ENCODE peak calls at places on chromosomes 3 and 15, in ten cellular contexts. H is sigmoid colon, S is K562, T is HepG2, G is HCT116, C is prostate gland, O is suprapubic skin, Z is esophagus muscularis mucosa, Y is spleen, L is breast epithelium. K is an unnamed sample.

GRCh38 chr3:23086831-23087230 is 116.3 kb upstream of the UBE2E2 start:
- DNase-seq in S (no peak), L (no peak), T (no peak), Y (no peak), C (no peak), O (no peak), H (no peak), G (no peak), Z (no peak), K (no peak)

GRCh38 chr15:91318976-91319714 is 219.1 kb downstream of the SV2B start:
- DNase-seq in Z (peak), C (no peak), H (no peak), S (no peak), Y (no peak), L (no peak), G (no peak), T (no peak), O (no peak), K (no peak)

GRCh38 chr3:178198329-178198728 is 337.9 kb upstream of the KCNMB2 start:
- DNase-seq in L (no peak), H (no peak), O (no peak), T (no peak), C (no peak), S (no peak), Z (no peak), Y (no peak), G (no peak), K (no peak)

GRCh38 chr3:61186030-61186429 is 65.2 kb downstream of the FHIT start:
- DNase-seq in C (no peak), L (no peak), G (no peak), Y (no peak), S (no peak), Z (no peak), H (no peak), T (no peak), O (no peak), K (no peak)

GRCh38 chr15:25247418-25248030 is 191.3 kb downstream of the UBE3A start:
- DNase-seq in T (no peak), G (no peak), C (no peak), Z (peak), Y (peak), S (no peak), O (no peak), L (peak), H (no peak), K (peak)

GRCh38 chr3:43733459-43734384 is 43.0 kb downstream of the ABHD5 start:
- DNase-seq in Y (no peak), G (no peak), H (no peak), T (no peak), C (no peak), O (no peak), S (peak), L (peak), Z (peak), K (no peak)

GRCh38 chr3:186839874-186840641 is 2.5 kb upstream of the ADIPOQ start:
- DNase-seq in L (no peak), O (no peak), C (no peak), S (no peak), G (no peak), H (no peak), Y (no peak), T (no peak), Z (no peak), K (no peak)

GRCh38 chr15:44541282-44541958 is 4.5 kb downstream of the EIF3J start:
- DNase-seq in H (no peak), Z (no peak), T (peak), O (no peak), L (no peak), S (no peak), C (no peak), Y (no peak), G (no peak), K (no peak)

GRCh38 chr15:89665449-89666146 is 10.3 kb upstream of the KIF7 start:
- DNase-seq in L (no peak), Y (peak), G (no peak), Z (no peak), H (peak), C (peak), S (peak), O (peak), T (no peak), K (peak)

GRCh38 chr3:69122398-69122797 is at the start of gene LMOD3:
- DNase-seq in S (no peak), L (no peak), G (no peak), H (no peak), Y (no peak), O (no peak), Z (no peak), C (no peak), T (no peak), K (no peak)

GRCh38 chr15:98581715-98582114 is 66.6 kb upstream of the IGF1R start:
- DNase-seq in C (no peak), S (no peak), L (no peak), Y (no peak), Z (no peak), H (no peak), T (no peak), G (no peak), O (no peak), K (no peak)

GRCh38 chr3:48598323-48599076 is 3.4 kb upstream of the COL7A1 start:
- DNase-seq in H (no peak), O (no peak), Y (no peak), L (peak), C (peak), Z (no peak), S (no peak), G (no peak), T (no peak), K (peak)

GRCh38 chr3:52820741-52821140 is 9.7 kb downstream of the ITIH4 start:
- DNase-seq in Y (no peak), Z (no peak), H (no peak), O (no peak), L (no peak), G (peak), T (peak), S (peak), C (no peak), K (no peak)

GRCh38 chr3:58536501-58537411 is at the start of gene ACOX2:
- DNase-seq in Z (peak), O (no peak), G (no peak), H (peak), Y (no peak), C (peak), L (peak), S (peak), T (no peak), K (peak)

GRCh38 chr3:134665243-134665642 is 14.4 kb upstream of the KY start:
- DNase-seq in G (no peak), Z (no peak), C (no peak), H (no peak), S (no peak), T (no peak), Y (no peak), O (no peak), L (no peak), K (no peak)

GRCh38 chr3:144369151-144369879 is 397.7 kb downstream of the DIPK2A start:
- DNase-seq in L (no peak), H (peak), G (no peak), Z (no peak), Y (peak), O (no peak), C (no peak), T (no peak), S (no peak), K (no peak)

GRCh38 chr3:153087595-153088566 is 74.1 kb upstream of the RAP2B start:
- DNase-seq in L (no peak), S (no peak), T (no peak), H (no peak), Z (no peak), Y (no peak), C (peak), O (no peak), G (no peak), K (no peak)

GRCh38 chr3:189684317-189684716 is 53.1 kb downstream of the TP63 start:
- DNase-seq in Z (no peak), L (no peak), S (no peak), T (no peak), G (no peak), O (no peak), H (no peak), Y (no peak), C (no peak), K (no peak)

GRCh38 chr3:189309400-189309975 is 137.7 kb downstream of the TPRG1 start:
- DNase-seq in S (no peak), C (peak), O (no peak), T (no peak), H (no peak), G (no peak), Y (no peak), Z (no peak), L (peak), K (no peak)

DNA sequence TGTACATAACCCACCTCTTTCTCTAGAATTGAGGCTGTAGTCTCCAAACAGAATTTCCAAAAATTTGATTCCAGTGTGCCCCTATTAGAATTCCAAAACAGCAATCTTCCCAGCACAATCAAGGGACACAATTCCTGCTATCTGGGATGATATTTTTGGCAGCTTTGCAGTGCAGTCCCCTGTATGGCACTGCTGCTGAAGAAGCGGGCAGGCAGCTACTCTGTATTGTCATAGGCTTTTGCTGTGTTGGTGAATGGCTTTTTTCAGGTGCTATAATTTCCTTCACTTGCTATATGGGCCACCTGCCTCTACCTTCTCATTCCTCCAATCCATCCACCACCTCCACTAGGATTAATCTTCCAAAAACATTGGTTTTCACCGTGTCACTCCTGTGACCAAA is 145.5 kb downstream of the VGLL4 start:
- DNase-seq in O (no peak), Z (no peak), G (no peak), T (no peak), L (no peak), Y (no peak), H (no peak), C (no peak), S (no peak), K (no peak)
- H3K27ac ChIP-seq in O (no peak), Z (peak), G (peak), T (no peak), L (peak), Y (no peak), H (peak), C (no peak), S (no peak), K (peak)

DNA sequence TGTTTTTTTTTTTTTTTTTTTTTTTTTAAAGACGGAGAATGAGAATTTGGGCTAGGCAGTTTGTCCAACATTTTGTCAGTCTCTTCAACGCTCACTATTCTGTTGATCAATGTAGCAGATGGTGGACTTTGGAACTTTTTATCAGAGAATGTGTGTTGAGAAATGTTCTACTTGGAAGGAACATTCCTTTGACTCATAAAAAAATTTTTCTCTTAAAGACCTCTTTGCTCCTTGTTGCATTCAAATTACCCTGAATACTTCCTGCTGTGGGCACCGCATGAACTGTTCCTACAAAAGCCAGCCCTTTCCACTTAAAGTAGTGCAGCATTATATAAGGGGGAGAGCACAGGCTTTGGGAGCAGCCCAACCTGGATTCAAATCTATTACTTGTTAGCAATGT is 182.9 kb downstream of the AKAP13 start:
- DNase-seq in T (peak), Y (no peak), H (no peak), L (no peak), G (no peak), C (no peak), Z (no peak), O (no peak), S (no peak), K (no peak)
- TF ChIP-seq POLR2AphosphoS5 in T (no peak), Y (no peak), H (no peak), L (no peak), G (no peak), C (no peak), Z (peak), O (no peak), S (no peak), K (peak)

GRCh38 chr3:194486540-194487288 is at the start of gene ATP13A3:
- DNase-seq in C (peak), G (peak), L (peak), Y (peak), Z (peak), H (peak), S (peak), O (peak), T (peak), K (peak)
- TF ChIP-seq POLR2A in C (peak), G (peak), L (no peak), Y (peak), Z (peak), H (peak), S (peak), O (no peak), T (peak), K (peak)

GRCh38 chr3:113783463-113783862 is 36.6 kb downstream of the ATP6V1A start:
- DNase-seq in G (no peak), O (no peak), C (no peak), H (no peak), Z (no peak), S (no peak), T (no peak), L (no peak), Y (no peak), K (no peak)

GRCh38 chr3:113783980-113784379 is 37.1 kb downstream of the ATP6V1A start:
- DNase-seq in H (no peak), L (no peak), C (no peak), G (no peak), O (no peak), Y (no peak), S (no peak), Z (no peak), T (no peak), K (no peak)
- H3K27ac ChIP-seq in H (no peak), L (no peak), C (no peak), G (no peak), O (peak), Y (peak), S (no peak), Z (peak), T (no peak), K (no peak)

GRCh38 chr3:138678874-138679392 is 70.4 kb downstream of the FAIM start:
- DNase-seq in L (no peak), Y (no peak), Z (no peak), T (no peak), G (no peak), O (no peak), H (no peak), S (no peak), C (no peak), K (no peak)
- TF ChIP-seq POLR2AphosphoS5 in L (no peak), Y (no peak), Z (no peak), T (no peak), G (no peak), O (no peak), H (no peak), S (no peak), C (no peak), K (no peak)

DNA sequence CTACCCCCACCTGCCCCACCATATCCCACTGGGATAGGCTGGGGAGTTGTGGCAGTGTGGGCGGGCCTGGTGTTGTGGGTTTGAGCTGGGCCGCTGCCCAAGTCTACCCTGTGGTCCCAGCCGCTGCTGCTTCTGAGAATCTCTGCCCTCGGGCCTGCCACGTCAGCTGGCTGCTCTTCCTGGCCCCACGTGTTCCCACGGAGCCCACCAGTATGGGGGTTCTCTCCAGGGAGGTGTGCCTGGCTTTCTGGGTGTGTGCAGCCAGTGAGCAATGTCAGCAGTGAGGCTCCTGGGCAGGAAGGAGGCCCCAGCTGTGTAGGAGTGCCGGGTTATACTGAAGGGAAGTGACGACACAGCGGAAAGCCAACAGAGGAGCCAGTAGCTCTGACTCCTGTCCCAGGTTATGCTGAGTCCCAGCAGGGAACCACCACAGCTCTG is 10.5 kb downstream of the GNAI2 start:
- DNase-seq in T (no peak), C (no peak), H (no peak), S (peak), Y (peak), O (no peak), G (peak), Z (no peak), L (no peak), K (peak)
- TF ChIP-seq POLR2A in T (no peak), C (no peak), H (no peak), S (peak), Y (no peak), O (no peak), G (no peak), Z (no peak), L (no peak), K (no peak)

GRCh38 chr15:33206366-33206765 is 11.9 kb upstream of the FMN1 start:
- DNase-seq in O (no peak), C (no peak), L (no peak), Y (no peak), Z (no peak), H (no peak), T (no peak), G (no peak), S (no peak), K (no peak)

GRCh38 chr15:33215941-33216872 is 21.7 kb upstream of the FMN1 start:
- DNase-seq in G (no peak), S (peak), H (no peak), Z (peak), O (no peak), C (no peak), Y (no peak), T (no peak), L (no peak), K (no peak)

GRCh38 chr15:33209575-33210519 is 15.3 kb upstream of the FMN1 start:
- DNase-seq in L (no peak), Z (no peak), G (no peak), O (no peak), T (no peak), H (no peak), C (no peak), Y (no peak), S (no peak), K (no peak)

GRCh38 chr15:33207646-33208045 is 13.1 kb upstream of the FMN1 start:
- DNase-seq in S (no peak), Z (no peak), L (no peak), C (no peak), H (no peak), Y (no peak), G (no peak), T (no peak), O (no peak), K (no peak)

DNA sequence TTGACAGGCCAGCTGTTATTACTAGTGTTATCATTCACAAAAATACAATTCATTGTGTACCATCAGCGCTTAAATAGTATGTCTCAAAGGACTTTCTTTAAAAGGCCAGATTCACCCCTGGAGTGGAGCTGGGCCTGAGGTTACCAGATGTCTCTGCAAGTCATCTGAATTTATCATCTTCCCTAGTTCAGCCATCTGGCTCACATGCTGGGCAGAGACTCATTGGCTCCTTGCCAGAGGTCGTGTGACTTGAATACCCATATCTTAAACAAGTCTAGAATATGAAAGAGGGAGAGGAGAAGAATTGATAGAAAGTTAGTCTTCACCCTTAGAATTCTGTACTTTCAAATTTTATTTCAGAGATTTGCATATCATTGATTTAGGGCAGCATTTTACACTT is 16.9 kb upstream of the FMN1 start:
- DNase-seq in Y (no peak), Z (no peak), T (no peak), H (peak), O (peak), C (no peak), G (no peak), L (peak), S (no peak), K (peak)
- H3K27ac ChIP-seq in Y (no peak), Z (no peak), T (no peak), H (no peak), O (no peak), C (no peak), G (no peak), L (no peak), S (no peak), K (no peak)

DNA sequence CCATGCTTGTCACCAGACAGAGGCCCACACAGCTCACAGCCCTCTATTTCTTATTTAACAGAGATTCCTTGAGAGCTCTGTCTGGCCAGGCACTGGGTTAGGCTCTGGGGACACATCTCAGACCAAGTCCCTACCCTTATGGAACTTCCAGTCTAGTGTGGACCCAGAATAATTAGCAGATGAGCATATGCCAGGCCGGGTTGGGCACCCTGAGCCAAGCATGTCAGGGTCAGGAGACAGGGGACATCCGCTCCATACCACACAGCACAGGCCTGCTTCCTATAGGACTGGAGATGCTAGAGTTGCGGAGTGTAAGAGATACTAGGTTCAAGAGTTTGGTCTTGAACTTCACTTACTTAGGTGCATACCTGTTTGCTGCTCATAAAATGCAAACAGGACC is 20.4 kb downstream of the MGLL start:
- DNase-seq in C (no peak), T (no peak), Y (no peak), H (no peak), Z (no peak), O (no peak), L (no peak), S (no peak), G (no peak), K (no peak)
- TF ChIP-seq POLR2AphosphoS5 in C (no peak), T (no peak), Y (no peak), H (no peak), Z (no peak), O (no peak), L (no peak), S (no peak), G (no peak), K (no peak)

GRCh38 chr3:128327606-128328031 is 139.1 kb downstream of the DNAJB8 start:
- DNase-seq in Y (peak), S (no peak), C (no peak), T (no peak), G (no peak), O (no peak), H (peak), L (no peak), Z (no peak), K (no peak)

GRCh38 chr3:128326051-128326823 is 140.5 kb downstream of the DNAJB8 start:
- DNase-seq in S (no peak), T (no peak), C (no peak), Z (no peak), H (peak), Y (no peak), G (no peak), O (no peak), L (no peak), K (no peak)

GRCh38 chr3:128329491-128330300 is 137.0 kb downstream of the DNAJB8 start:
- DNase-seq in S (no peak), L (no peak), T (no peak), Y (peak), C (no peak), Z (no peak), H (peak), G (no peak), O (no peak), K (no peak)

GRCh38 chr3:128330301-128330845 is 136.3 kb downstream of the DNAJB8 start:
- DNase-seq in Z (no peak), H (peak), G (no peak), L (no peak), T (no peak), S (no peak), C (no peak), O (no peak), Y (peak), K (no peak)

GRCh38 chr3:128328546-128329458 is 137.9 kb downstream of the DNAJB8 start:
- DNase-seq in S (no peak), Y (peak), L (no peak), O (no peak), G (no peak), Z (no peak), C (no peak), H (peak), T (no peak), K (no peak)
- TF ChIP-seq POLR2A in S (no peak), Y (no peak), L (no peak), O (no peak), G (no peak), Z (no peak), C (no peak), H (no peak), T (no peak), K (no peak)

K was measured in transverse colon.